ENCODE peak calls at places on chromosomes 13 and 19, in six cellular contexts. N, P, S, C, Z and D are unnamed samples.

GRCh38 chr19:46192990-46193650 is 36.4 kb upstream of the IGFL1 start:
- DNase-seq in N (no peak), P (no peak), S (no peak), C (peak; percentile 74), Z (peak; percentile 46), D (peak; percentile 71)

GRCh38 chr19:7953060-7953459 is 9.6 kb upstream of the TIMM44 start:
- DNase-seq in N (no peak), P (no peak), S (no peak), C (no peak), Z (no peak), D (no peak)

GRCh38 chr13:105914637-105915036 is 620.8 kb downstream of the EFNB2 start:
- DNase-seq in N (no peak), P (no peak), S (no peak), C (no peak), Z (no peak), D (no peak)

GRCh38 chr13:39531646-39532045 is 71.3 kb downstream of the LHFPL6 start:
- DNase-seq in N (no peak), P (no peak), S (no peak), C (no peak), Z (no peak), D (no peak)

GRCh38 chr13:100212904-100213538 is 124.1 kb downstream of the PCCA start:
- DNase-seq in N (no peak), P (no peak), S (no peak), C (no peak), Z (no peak), D (no peak)

GRCh38 chr13:49693191-49693733 is 2.0 kb upstream of the EBPL start:
- DNase-seq in N (no peak), P (no peak), S (no peak), C (no peak), Z (peak; percentile 35), D (peak; percentile 68)

GRCh38 chr13:74575729-74576125 is 441.5 kb upstream of the KLF12 start:
- DNase-seq in N (peak; percentile 52), P (peak; percentile 32), S (peak; percentile 67), C (no peak), Z (no peak), D (peak; percentile 14)

GRCh38 chr13:111514646-111515617 is 194.5 kb downstream of the TEX29 start:
- DNase-seq in N (no peak), P (no peak), S (no peak), C (no peak), Z (no peak), D (no peak)

GRCh38 chr19:48543121-48543710 is 8.8 kb upstream of the SULT2B1 start:
- DNase-seq in N (no peak), P (no peak), S (no peak), C (peak; percentile 96), Z (peak; percentile 51), D (peak; percentile 79)

GRCh38 chr19:38213911-38214625 is 10.0 kb downstream of the DPF1 start:
- DNase-seq in N (peak; percentile 6), P (peak; percentile 19), S (peak; percentile 39), C (peak; percentile 72), Z (peak; percentile 25), D (peak; percentile 57)

GRCh38 chr13:73421310-73421912 is 362.6 kb downstream of the KLF5 start:
- DNase-seq in N (no peak), P (peak; percentile 4), S (no peak), C (peak; percentile 43), Z (no peak), D (no peak)

GRCh38 chr19:30428856-30429255 is 56.7 kb downstream of the ZNF536 start:
- DNase-seq in N (no peak), P (no peak), S (no peak), C (no peak), Z (no peak), D (no peak)